ENCODE peak calls at places on chromosomes 1 and 21, in four cellular contexts. A, Z, W and U are unnamed samples.

GRCh38 chr1:227891223-227891954 is 56.3 kb downstream of the WNT9A start:
- DNase-seq in W (no peak), A (no peak), Z (no peak), U (no peak)

GRCh38 chr1:115713906-115714305 is 54.6 kb downstream of the CASQ2 start:
- DNase-seq in Z (no peak), A (no peak), W (no peak), U (no peak)

GRCh38 chr1:55980574-55980973 is 598.8 kb downstream of the PLPP3 start:
- DNase-seq in A (no peak), W (no peak), Z (no peak), U (no peak)

GRCh38 chr1:119046429-119047039 is 58.4 kb upstream of the TBX15 start:
- DNase-seq in W (no peak), Z (no peak), A (no peak), U (no peak)

GRCh38 chr1:50968021-50968883 is 1.8 kb upstream of the CDKN2C start:
- DNase-seq in W (no peak), A (peak), Z (peak), U (peak)

GRCh38 chr1:113652773-113653172 is 106.5 kb downstream of the PHTF1 start:
- DNase-seq in W (no peak), Z (no peak), A (peak), U (no peak)

GRCh38 chr1:11374748-11375110 is 101.7 kb downstream of the UBIAD1 start:
- DNase-seq in A (no peak), W (no peak), Z (no peak), U (no peak)

GRCh38 chr1:40774266-40774998 is 9.2 kb upstream of the KCNQ4 start:
- DNase-seq in A (peak), Z (peak), W (no peak), U (peak)

GRCh38 chr1:227886993-227887696 is 60.6 kb downstream of the WNT9A start:
- DNase-seq in Z (no peak), W (no peak), A (no peak), U (no peak)

GRCh38 chr1:13996334-13996733 is 296.3 kb downstream of the PRDM2 start:
- DNase-seq in A (no peak), Z (no peak), W (no peak), U (no peak)
- TF ChIP-seq TARDBP in A (no peak), Z (no peak), W (no peak), U (no peak)

GRCh38 chr1:100597069-100597741 is 59.3 kb downstream of the GPR88 start:
- DNase-seq in A (no peak), Z (no peak), W (no peak), U (no peak)
- TF ChIP-seq FOXK2 in A (no peak), Z (no peak), W (no peak), U (no peak)

GRCh38 chr21:45993210-45994085 is 11.9 kb downstream of the COL6A1 start:
- DNase-seq in A (no peak), Z (no peak), W (no peak), U (no peak)
- TF ChIP-seq TARDBP in A (no peak), Z (no peak), W (no peak), U (no peak)

DNA sequence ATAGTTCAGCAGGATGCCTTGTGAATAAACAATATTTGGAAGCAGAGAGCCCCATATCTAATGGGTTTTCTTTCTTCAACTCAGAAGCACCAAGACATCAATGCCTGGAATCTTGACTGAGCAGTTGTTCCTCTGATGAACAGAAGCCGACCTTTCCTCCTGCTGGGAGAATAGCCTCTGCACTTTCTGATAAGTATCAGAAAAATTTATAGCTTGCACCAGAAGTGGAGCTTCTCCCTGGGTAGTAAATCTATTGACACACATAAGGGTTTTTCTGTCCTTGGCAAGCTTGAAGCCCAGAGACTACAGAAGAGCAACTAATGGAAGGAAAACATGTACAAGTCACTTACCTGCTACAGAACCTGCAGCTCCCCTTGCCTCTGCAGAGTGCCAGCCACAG is 36.8 kb upstream of the PLPPR4 start:
- DNase-seq in Z (no peak), A (no peak), W (no peak), U (peak)
- TF ChIP-seq FOXK2 in Z (no peak), A (no peak), W (no peak), U (no peak)

GRCh38 chr1:5908461-5909375 is 83.5 kb downstream of the NPHP4 start:
- DNase-seq in Z (no peak), W (no peak), A (no peak), U (no peak)

GRCh38 chr1:5909576-5910275 is 82.5 kb downstream of the NPHP4 start:
- DNase-seq in Z (no peak), A (no peak), W (no peak), U (no peak)

GRCh38 chr1:5906966-5907365 is 85.3 kb downstream of the NPHP4 start:
- DNase-seq in Z (no peak), W (no peak), A (no peak), U (no peak)

GRCh38 chr1:5907386-5907785 is 84.8 kb downstream of the NPHP4 start:
- DNase-seq in W (no peak), A (no peak), Z (no peak), U (no peak)

DNA sequence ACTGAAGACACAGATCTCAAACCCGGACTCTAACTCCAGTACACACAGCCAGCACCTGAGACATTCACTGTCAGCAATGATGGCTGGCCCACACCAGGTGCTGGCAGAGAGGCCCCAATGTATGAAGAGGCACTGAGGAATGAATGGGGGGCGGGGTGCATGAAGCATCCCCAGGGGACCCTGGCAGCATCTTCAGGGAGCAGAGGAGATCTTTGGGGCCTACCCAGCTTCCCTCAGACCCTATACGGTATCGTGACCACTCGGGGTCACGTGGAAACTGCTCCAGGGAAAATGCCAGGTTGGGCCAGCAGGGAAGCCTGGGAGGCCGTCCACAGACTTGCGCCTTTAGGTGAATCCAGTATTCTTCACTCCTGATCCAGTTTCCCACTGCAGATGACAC is 84.3 kb downstream of the NPHP4 start:
- DNase-seq in W (no peak), Z (no peak), A (no peak), U (no peak)
- TF ChIP-seq TARDBP in W (no peak), Z (no peak), A (no peak), U (no peak)

GRCh38 chr1:117656202-117656641 is 50.4 kb downstream of the TENT5C start:
- DNase-seq in W (peak), A (no peak), Z (no peak), U (no peak)
- TF ChIP-seq FOXK2 in W (no peak), A (no peak), Z (no peak), U (no peak)

GRCh38 chr1:58211857-58212256 is 334.7 kb downstream of the OMA1 start:
- DNase-seq in A (no peak), Z (no peak), W (no peak), U (no peak)

GRCh38 chr1:58209578-58209977 is 336.9 kb downstream of the OMA1 start:
- DNase-seq in A (no peak), W (no peak), Z (no peak), U (no peak)

DNA sequence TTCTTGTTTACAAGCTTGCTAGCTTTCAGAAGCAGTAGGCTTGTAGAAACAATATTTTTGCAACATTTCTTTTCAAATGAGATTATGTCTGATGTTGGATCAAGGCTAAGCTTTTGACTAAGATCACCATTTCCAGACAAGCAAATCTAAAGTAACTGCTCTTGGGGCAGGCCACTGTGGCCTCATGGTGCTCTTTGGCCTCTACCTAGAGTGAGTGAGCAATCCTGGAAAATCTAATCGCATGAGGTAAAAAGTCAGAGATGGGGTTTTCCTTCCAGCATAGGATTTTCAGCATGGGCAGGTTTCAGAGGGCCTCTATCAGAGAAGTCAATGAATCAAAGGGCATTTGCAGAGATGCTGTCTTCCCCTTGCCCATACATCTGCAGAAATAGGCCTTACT is 331.9 kb downstream of the OMA1 start:
- DNase-seq in Z (no peak), W (no peak), A (no peak), U (no peak)
- TF ChIP-seq TARDBP in Z (no peak), W (no peak), A (no peak), U (no peak)

GRCh38 chr1:169924829-169925228 is 31.1 kb upstream of the SCYL3 start:
- DNase-seq in W (no peak), Z (no peak), A (no peak), U (no peak)
- TF ChIP-seq FOXK2 in W (no peak), Z (no peak), A (no peak), U (no peak)